ENCODE peak calls at places on chromosomes 16 and 17, in four cellular contexts. T is AG10803, C is GM10248, M is PC-3. N is an unnamed sample.
A peak's percentile ranks its signal among the peaks of the same experiment; 100 is the strongest.

GRCh38 chr17:37194208-37194607 is 181.6 kb upstream of the C17orf78 start:
- DNase-seq in T (no peak), C (no peak), M (no peak), N (no peak)

GRCh38 chr17:6455321-6455705 is 11.1 kb downstream of the PIMREG start:
- DNase-seq in T (no peak), C (no peak), M (no peak), N (no peak)

GRCh38 chr17:76394166-76394565 is 9.8 kb downstream of the SPHK1 start:
- DNase-seq in T (no peak), C (no peak), M (peak; percentile 97), N (no peak)

GRCh38 chr16:20216818-20217217 is 110.5 kb downstream of the GP2 start:
- DNase-seq in T (no peak), C (no peak), M (no peak), N (no peak)

GRCh38 chr16:88430524-88431446 is 22.3 kb upstream of the ZFPM1 start:
- DNase-seq in T (no peak), C (peak; percentile 82), M (no peak), N (peak; percentile 44)

GRCh38 chr16:67092227-67092626 is 17.5 kb upstream of the PHAF1 start:
- DNase-seq in T (peak; percentile 85), C (no peak), M (no peak), N (no peak)

GRCh38 chr16:85004587-85005205 is 6.6 kb downstream of the ZDHHC7 start:
- DNase-seq in T (peak; percentile 92), C (no peak), M (peak; percentile 71), N (no peak)

GRCh38 chr16:72963921-72964320 is 84.0 kb downstream of the ZFHX3 start:
- DNase-seq in T (peak; percentile 22), C (no peak), M (no peak), N (no peak)

GRCh38 chr17:56031636-56032035 is 121.6 kb upstream of the ANKFN1 start:
- DNase-seq in T (no peak), C (no peak), M (no peak), N (no peak)

GRCh38 chr17:59842901-59843652 is 49.7 kb downstream of the TUBD1 start:
- DNase-seq in T (peak; percentile 98), C (peak; percentile 39), M (peak; percentile 98), N (peak; percentile 66)

GRCh38 chr17:45896803-45897693 is 2.7 kb downstream of the MAPT start:
- DNase-seq in T (no peak), C (no peak), M (no peak), N (no peak)

GRCh38 chr16:53726625-53727024 is 22.7 kb downstream of the FTO start:
- DNase-seq in T (no peak), C (no peak), M (peak; percentile 52), N (no peak)

GRCh38 chr17:54813896-54814295 is 86.8 kb upstream of the TOM1L1 start:
- DNase-seq in T (no peak), C (no peak), M (no peak), N (no peak)

GRCh38 chr16:4214215-4214621 is 27.7 kb downstream of the SRL start:
- DNase-seq in T (peak; percentile 94), C (no peak), M (peak; percentile 72), N (peak; percentile 70)

GRCh38 chr17:29078183-29079045 is 35.5 kb downstream of the PIPOX start:
- DNase-seq in T (peak; percentile 28), C (no peak), M (peak; percentile 38), N (no peak)

GRCh38 chr16:72856797-72857196 is 191.1 kb downstream of the ZFHX3 start:
- DNase-seq in T (no peak), C (peak; percentile 53), M (peak; percentile 30), N (peak; percentile 56)

GRCh38 chr17:19578545-19578944 is 44.9 kb downstream of the SLC47A1 start:
- DNase-seq in T (no peak), C (no peak), M (no peak), N (no peak)

GRCh38 chr16:70410736-70411135 is 28.2 kb downstream of the ST3GAL2 start:
- DNase-seq in T (no peak), C (no peak), M (no peak), N (no peak)

GRCh38 chr16:24540575-24541240 is 1.3 kb downstream of the RBBP6 start:
- DNase-seq in T (peak; percentile 9), C (peak; percentile 18), M (peak; percentile 21), N (peak; percentile 4)

GRCh38 chr17:4719146-4719545 is 8.7 kb downstream of the ARRB2 start:
- DNase-seq in T (no peak), C (no peak), M (no peak), N (no peak)

GRCh38 chr16:69707920-69708683 is 18.3 kb downstream of the NQO1 start:
- DNase-seq in T (no peak), C (no peak), M (no peak), N (no peak)

GRCh38 chr16:88804173-88804551 is 573 bp downstream of the CDT1 start:
- DNase-seq in T (no peak), C (no peak), M (no peak), N (no peak)

GRCh38 chr17:32998893-32999240 is 7.2 kb downstream of the SPACA3 start:
- DNase-seq in T (peak; percentile 73), C (no peak), M (peak; percentile 52), N (no peak)

GRCh38 chr17:28746611-28747045 is 2.8 kb downstream of the TRAF4 start:
- DNase-seq in T (no peak), C (no peak), M (peak; percentile 74), N (peak; percentile 92)

GRCh38 chr17:42178817-42179216 is 2.1 kb downstream of the KCNH4 start:
- DNase-seq in T (no peak), C (peak; percentile 64), M (no peak), N (peak; percentile 30)

GRCh38 chr17:65558683-65559311 is 2.7 kb downstream of the AXIN2 start:
- DNase-seq in T (no peak), C (no peak), M (no peak), N (no peak)

GRCh38 chr17:75587718-75588545 is at the start of gene MYO15B:
- DNase-seq in T (no peak), C (no peak), M (no peak), N (peak; percentile 70)

GRCh38 chr17:78249836-78250806 is 18.7 kb downstream of the TMEM235 start:
- DNase-seq in T (no peak), C (no peak), M (no peak), N (no peak)

GRCh38 chr16:71648921-71649320 is 22.9 kb downstream of the MARVELD3 start:
- DNase-seq in T (no peak), C (no peak), M (peak; percentile 12), N (peak; percentile 18)
- TF ChIP-seq CTCF in T (peak; percentile 43), C (peak; percentile 33), M (peak; percentile 56), N (peak; percentile 47)

GRCh38 chr16:49181812-49182211 is 99.8 kb downstream of the CBLN1 start:
- DNase-seq in T (no peak), C (no peak), M (no peak), N (no peak)

GRCh38 chr16:49189286-49189685 is 92.4 kb downstream of the CBLN1 start:
- DNase-seq in T (no peak), C (no peak), M (peak; percentile 59), N (no peak)

GRCh38 chr16:49179714-49180330 is 101.8 kb downstream of the CBLN1 start:
- DNase-seq in T (no peak), C (no peak), M (peak; percentile 49), N (no peak)

GRCh38 chr16:49183911-49184310 is 97.7 kb downstream of the CBLN1 start:
- DNase-seq in T (no peak), C (peak; percentile 23), M (peak; percentile 52), N (peak; percentile 7)
- TF ChIP-seq CTCF in T (peak; percentile 4), C (no peak), M (peak; percentile 66), N (no peak)

DNA sequence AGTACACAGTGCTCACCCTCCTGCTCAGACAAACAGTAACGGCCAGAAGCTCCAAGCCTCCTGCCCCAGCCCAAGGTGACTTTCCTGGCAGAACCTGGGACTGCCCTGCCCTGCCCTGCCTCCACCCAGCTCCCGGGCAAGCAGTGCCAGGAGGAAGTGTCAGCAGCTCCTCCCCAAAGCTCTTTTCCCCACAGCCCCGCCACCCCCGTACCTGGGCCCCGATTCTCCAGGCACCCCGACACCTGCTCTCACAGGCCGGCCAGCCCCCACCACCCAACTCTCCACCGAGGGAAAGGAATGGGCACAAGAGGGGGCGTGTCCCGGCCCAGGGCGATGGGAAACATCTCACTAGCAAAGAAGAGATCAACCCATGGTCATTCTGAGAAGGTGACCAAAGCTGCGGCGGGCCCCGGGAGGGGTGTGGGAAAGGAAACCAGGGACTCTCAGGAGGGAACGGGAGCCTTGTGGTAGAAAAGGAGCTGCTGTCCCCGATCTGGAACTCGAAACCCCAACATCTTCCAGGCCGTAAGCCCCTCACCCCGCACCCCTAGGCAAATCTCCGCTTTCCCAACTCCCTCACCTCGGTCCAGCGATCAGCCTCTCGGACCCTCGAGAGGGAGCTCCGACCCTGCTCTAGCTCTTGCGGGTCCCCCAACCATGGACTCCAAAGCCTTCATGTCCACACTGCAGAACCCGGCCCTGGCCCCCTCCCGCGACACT is 1.2 kb downstream of the BCAR1 start:
- DNase-seq in T (no peak), C (no peak), M (peak; percentile 24), N (peak; percentile 66)
- TF ChIP-seq CTCF in T (no peak), C (no peak), M (no peak), N (no peak)

GRCh38 chr17:38908676-38909181 is 16.7 kb upstream of the LASP1NB start:
- DNase-seq in T (no peak), C (no peak), M (no peak), N (no peak)

GRCh38 chr17:38905375-38905774 is 20.0 kb upstream of the LASP1NB start:
- DNase-seq in T (no peak), C (no peak), M (no peak), N (no peak)

GRCh38 chr17:38910325-38910724 is 15.1 kb upstream of the LASP1NB start:
- DNase-seq in T (no peak), C (no peak), M (no peak), N (no peak)

GRCh38 chr17:38906429-38907172 is 18.8 kb upstream of the LASP1NB start:
- DNase-seq in T (no peak), C (no peak), M (no peak), N (no peak)

GRCh38 chr17:38907930-38908675 is 17.3 kb upstream of the LASP1NB start:
- DNase-seq in T (no peak), C (no peak), M (no peak), N (no peak)
- TF ChIP-seq CTCF in T (no peak), C (no peak), M (no peak), N (no peak)

DNA sequence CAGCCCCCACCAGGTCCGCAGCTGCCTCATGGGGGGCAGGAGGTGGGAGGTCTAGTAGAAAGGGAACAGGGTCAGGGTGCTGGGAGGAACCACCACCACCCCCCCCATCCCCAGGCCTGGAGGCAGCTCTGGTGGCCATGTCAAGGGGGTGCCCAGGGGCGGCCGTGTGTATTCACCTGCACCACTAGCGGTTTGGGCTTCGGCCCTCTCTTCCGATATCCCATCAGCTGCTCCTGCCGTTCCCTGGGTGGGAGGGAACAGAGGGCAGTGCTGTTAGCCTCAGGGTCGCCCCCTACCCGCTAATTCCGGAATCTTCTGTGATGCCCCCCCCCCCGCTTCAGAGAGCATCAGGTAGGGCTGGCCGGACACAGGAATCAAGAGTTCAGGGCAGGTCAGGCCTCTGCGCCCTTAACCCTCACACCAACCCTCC is 3.8 kb downstream of the CBX4 start:
- DNase-seq in T (no peak), C (no peak), M (no peak), N (no peak)
- TF ChIP-seq CTCF in T (no peak), C (no peak), M (no peak), N (no peak)

DNA sequence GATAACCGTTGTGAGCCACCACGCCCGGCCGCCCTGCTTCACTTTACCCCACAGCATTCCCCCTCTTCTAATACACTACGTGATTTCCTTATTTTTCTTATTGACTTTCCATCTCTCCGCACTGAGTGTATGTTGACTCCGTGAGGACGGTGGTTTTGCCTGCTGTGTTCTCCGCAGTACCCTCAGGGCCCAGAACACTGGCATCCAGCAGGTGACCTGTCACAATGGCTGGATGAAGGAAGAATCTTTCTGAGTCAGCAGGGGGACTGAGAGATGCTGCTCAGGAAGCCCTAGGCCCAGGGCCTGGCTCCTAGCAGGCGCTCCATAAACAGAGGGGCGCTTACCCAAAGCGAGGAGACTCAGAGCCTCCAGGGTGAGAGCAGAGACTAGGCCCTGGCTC is 79.5 kb downstream of the RTN4RL1 start:
- DNase-seq in T (no peak), C (no peak), M (no peak), N (no peak)
- TF ChIP-seq CTCF in T (no peak), C (no peak), M (no peak), N (no peak)